ENCODE peak calls at places on chromosomes 13 and 19, in five cellular contexts. X, Z, I, L and C are unnamed samples.

GRCh38 chr13:84917252-84917878 is 881.9 kb downstream of the SLITRK6 start:
- DNase-seq in Z (no peak), L (no peak), I (peak), X (no peak), C (no peak)

GRCh38 chr13:28327761-28328607 is 166.9 kb downstream of the FLT1 start:
- DNase-seq in L (no peak), I (no peak), Z (no peak), X (no peak), C (no peak)

GRCh38 chr19:12052057-12052570 is 647 bp downstream of the ZNF878 start:
- DNase-seq in X (no peak), L (no peak), I (no peak), Z (no peak), C (no peak)

GRCh38 chr19:13965926-13966683 is 13.8 kb downstream of the DCAF15 start:
- DNase-seq in X (no peak), Z (no peak), I (no peak), L (no peak), C (no peak)

GRCh38 chr19:38658462-38659306 is 11.2 kb downstream of the ACTN4 start:
- DNase-seq in L (no peak), I (no peak), X (no peak), Z (no peak), C (no peak)

GRCh38 chr19:7252364-7252763 is 41.9 kb downstream of the INSR start:
- DNase-seq in L (no peak), Z (no peak), X (no peak), I (no peak), C (no peak)

GRCh38 chr19:56538761-56539263 is at the start of gene ZFP28:
- DNase-seq in I (peak), L (peak), Z (no peak), X (peak), C (peak)

GRCh38 chr19:53082929-53083328 is 20.3 kb downstream of the ZNF160 start:
- DNase-seq in Z (no peak), L (no peak), I (no peak), X (no peak), C (no peak)

GRCh38 chr19:6970478-6970877 is 50.8 kb downstream of the MBD3L2B start:
- DNase-seq in I (no peak), L (peak), Z (no peak), X (no peak), C (no peak)

GRCh38 chr13:108595416-108596257 is 33.8 kb upstream of the MYO16 start:
- DNase-seq in X (no peak), Z (no peak), L (no peak), I (no peak), C (no peak)

GRCh38 chr19:996051-996838 is 4.0 kb upstream of the GRIN3B start:
- DNase-seq in Z (no peak), I (no peak), L (peak), X (no peak), C (no peak)

GRCh38 chr19:4575267-4575793 is 15.8 kb upstream of the SEMA6B start:
- DNase-seq in X (peak), I (no peak), L (peak), Z (no peak), C (no peak)

GRCh38 chr13:110337287-110337686 is 30.2 kb downstream of the COL4A2 start:
- DNase-seq in X (no peak), L (no peak), I (no peak), Z (no peak), C (no peak)

GRCh38 chr13:48489003-48489402 is 43.9 kb downstream of the RCBTB2 start:
- DNase-seq in Z (no peak), I (no peak), L (no peak), X (no peak), C (no peak)

GRCh38 chr13:98482476-98483444 is 94.1 kb downstream of the STK24 start:
- DNase-seq in Z (peak), X (no peak), L (no peak), I (peak), C (no peak)

GRCh38 chr13:50419466-50419865 is 404.2 kb downstream of the KCNRG start:
- DNase-seq in Z (no peak), I (no peak), L (no peak), X (no peak), C (no peak)

GRCh38 chr13:59358014-59358413 is 805.7 kb downstream of the DIAPH3 start:
- DNase-seq in X (no peak), Z (no peak), L (no peak), I (no peak), C (no peak)

GRCh38 chr13:110257408-110257807 is 49.5 kb downstream of the COL4A1 start:
- DNase-seq in I (no peak), Z (no peak), L (no peak), X (peak), C (no peak)

GRCh38 chr19:40605201-40605971 is 4.2 kb downstream of the LTBP4 start:
- DNase-seq in Z (peak), I (peak), X (no peak), L (no peak), C (peak)

GRCh38 chr13:20462921-20463320 is 62.7 kb downstream of the CRYL1 start:
- DNase-seq in X (no peak), Z (no peak), I (no peak), L (no peak), C (no peak)

GRCh38 chr19:32767951-32768679 is 48.5 kb downstream of the TDRD12 start:
- DNase-seq in L (no peak), Z (no peak), X (no peak), I (no peak), C (no peak)

GRCh38 chr13:35926859-35927530 is 204.2 kb downstream of the DCLK1 start:
- DNase-seq in Z (no peak), L (no peak), I (no peak), X (no peak), C (no peak)

GRCh38 chr19:28023064-28023463 is 1189.9 kb downstream of the UQCRFS1 start:
- DNase-seq in I (no peak), X (peak), L (no peak), Z (no peak), C (no peak)

GRCh38 chr19:42246869-42247630 is 4.6 kb upstream of the GSK3A start:
- DNase-seq in X (no peak), I (no peak), Z (no peak), L (no peak), C (no peak)

GRCh38 chr13:24627090-24627714 is 53.0 kb upstream of the ATP12A start:
- DNase-seq in L (peak), X (no peak), Z (peak), I (no peak), C (no peak)

GRCh38 chr13:50678464-50679162 is 164.9 kb downstream of the DLEU7 start:
- DNase-seq in X (no peak), L (no peak), I (no peak), Z (no peak), C (no peak)